ENCODE peak calls at places on chromosomes 3 and 15, in nine cellular contexts. Y, B, V, C, G, H, P, I and O are unnamed samples.

GRCh38 chr3:147216143-147216673 is 190.1 kb downstream of the ZIC4 start:
- DNase-seq in H (no peak), C (no peak), B (no peak), P (no peak), G (no peak), Y (no peak), I (no peak), V (no peak), O (no peak)

GRCh38 chr3:63324621-63325020 is 46.5 kb downstream of the SYNPR start:
- DNase-seq in G (no peak), V (no peak), C (no peak), B (no peak), P (no peak), I (no peak), Y (no peak), H (no peak), O (no peak)

GRCh38 chr15:63461230-63461629 is 43.2 kb upstream of the USP3 start:
- DNase-seq in I (peak; percentile 71), H (no peak), C (no peak), Y (peak; percentile 79), P (no peak), G (no peak), B (no peak), V (no peak), O (no peak)

GRCh38 chr3:118882353-118882947 is 152.2 kb downstream of the IGSF11 start:
- DNase-seq in Y (peak; percentile 78), P (peak; percentile 44), G (peak; percentile 58), C (peak; percentile 79), V (peak; percentile 75), I (no peak), H (peak; percentile 51), B (peak; percentile 59), O (peak; percentile 54)

GRCh38 chr15:87716422-87716821 is 540.1 kb downstream of the NTRK3 start:
- DNase-seq in I (no peak), B (no peak), P (no peak), C (no peak), Y (peak; percentile 43), G (no peak), H (no peak), V (no peak), O (no peak)

GRCh38 chr3:184894051-184894450 is 82.1 kb downstream of the VPS8 start:
- DNase-seq in V (no peak), B (no peak), Y (no peak), H (no peak), P (no peak), G (no peak), I (no peak), C (no peak), O (no peak)

GRCh38 chr3:182979103-182979697 is 1.1 kb downstream of the DCUN1D1 start:
- DNase-seq in Y (no peak), B (no peak), H (no peak), I (no peak), P (peak; percentile 21), G (no peak), V (no peak), C (no peak), O (no peak)

GRCh38 chr3:45499529-45499928 is 95.0 kb upstream of the LIMD1 start:
- DNase-seq in P (peak; percentile 30), G (peak; percentile 4), V (peak; percentile 34), Y (no peak), H (no peak), B (no peak), C (no peak), I (no peak), O (no peak)

GRCh38 chr3:86929046-86929445 is 61.9 kb downstream of the VGLL3 start:
- DNase-seq in H (no peak), B (no peak), C (no peak), G (no peak), V (peak; percentile 4), P (peak; percentile 47), Y (peak; percentile 18), I (no peak), O (no peak)

GRCh38 chr3:63746211-63746610 is 72.9 kb upstream of the C3orf49 start:
- DNase-seq in Y (no peak), G (no peak), P (no peak), V (no peak), B (no peak), I (no peak), H (no peak), C (no peak), O (no peak)

GRCh38 chr3:194686816-194687637 is 1.3 kb downstream of the FAM43A start:
- DNase-seq in C (peak; percentile 55), P (peak; percentile 40), G (no peak), Y (peak; percentile 84), B (peak; percentile 72), V (no peak), H (peak; percentile 41), I (peak; percentile 58), O (peak; percentile 74)

GRCh38 chr3:120780977-120781376 is 38.4 kb downstream of the GTF2E1 start:
- DNase-seq in V (peak; percentile 48), B (no peak), C (no peak), G (peak; percentile 7), H (no peak), P (no peak), I (no peak), Y (no peak), O (peak; percentile 53)

GRCh38 chr3:33575313-33575712 is 135.1 kb upstream of the UBP1 start:
- DNase-seq in Y (no peak), H (no peak), G (no peak), B (no peak), P (no peak), V (no peak), C (no peak), I (no peak), O (no peak)

GRCh38 chr15:87589134-87589533 is 667.4 kb downstream of the NTRK3 start:
- DNase-seq in C (no peak), Y (no peak), V (no peak), I (no peak), P (no peak), G (no peak), H (no peak), B (no peak), O (no peak)

GRCh38 chr3:58874248-58874741 is 175.5 kb downstream of the CFAP20DC start:
- DNase-seq in P (peak; percentile 95), V (no peak), C (no peak), B (no peak), H (no peak), I (no peak), Y (no peak), G (no peak), O (no peak)

GRCh38 chr15:82074610-82075009 is 28.8 kb upstream of the MEX3B start:
- DNase-seq in H (no peak), V (no peak), I (no peak), P (no peak), B (no peak), G (no peak), C (no peak), Y (no peak), O (no peak)

GRCh38 chr3:141430326-141430725 is 56.5 kb upstream of the RASA2 start:
- DNase-seq in B (no peak), I (no peak), H (no peak), V (no peak), C (no peak), Y (no peak), G (no peak), P (no peak), O (no peak)

GRCh38 chr3:141432904-141433303 is 53.9 kb upstream of the RASA2 start:
- DNase-seq in P (no peak), H (no peak), I (no peak), V (no peak), C (no peak), G (no peak), B (no peak), Y (no peak), O (no peak)

GRCh38 chr3:141429371-141430035 is 57.3 kb upstream of the RASA2 start:
- DNase-seq in I (no peak), P (no peak), Y (no peak), G (no peak), B (peak; percentile 77), V (no peak), C (no peak), H (peak; percentile 65), O (no peak)

GRCh38 chr3:141434255-141434654 is 52.6 kb upstream of the RASA2 start:
- DNase-seq in P (no peak), Y (no peak), I (no peak), V (no peak), B (no peak), H (no peak), G (no peak), C (no peak), O (no peak)

GRCh38 chr3:141431411-141432378 is 55.1 kb upstream of the RASA2 start:
- DNase-seq in H (no peak), I (no peak), V (no peak), B (no peak), Y (no peak), G (no peak), C (no peak), P (no peak), O (no peak)
- H3K4me1 ChIP-seq in H (peaks cover 79% of the 10 kb centered on the region), I (peaks cover 34% of the 10 kb centered on the region), V (peaks cover 70% of the 10 kb centered on the region), B (peaks cover 85% of the 10 kb centered on the region), Y (no peaks in the 10 kb centered on the region), G (no peaks in the 10 kb centered on the region), C (peaks cover 15% of the 10 kb centered on the region), P (peaks cover 3% of the 10 kb centered on the region), O (peaks cover 5% of the 10 kb centered on the region)

DNA sequence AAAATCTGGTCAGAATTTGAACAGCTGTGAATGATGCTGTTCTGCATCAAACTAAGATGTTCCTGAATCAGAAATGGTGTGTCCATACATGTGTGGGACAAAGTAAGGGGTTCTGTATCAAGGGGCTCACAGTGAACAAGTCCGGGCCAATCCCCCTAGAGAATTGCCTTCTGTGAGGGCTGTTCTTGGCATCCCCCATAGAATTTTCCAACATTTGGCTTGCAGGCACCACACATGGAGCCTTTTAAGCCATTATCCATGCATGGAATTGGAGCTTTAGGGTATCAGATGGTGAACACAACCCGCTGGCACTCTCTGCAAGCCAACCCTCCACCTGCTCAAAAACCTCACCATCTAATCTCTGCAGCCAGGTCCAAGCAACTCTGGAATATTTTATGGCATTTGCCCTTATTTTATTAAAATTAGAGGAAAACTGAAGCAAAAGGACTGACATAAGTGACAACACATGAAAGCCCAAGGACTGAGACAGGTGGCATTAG is 278.7 kb downstream of the ERC2 start:
- DNase-seq in I (no peak), H (no peak), V (no peak), C (no peak), P (no peak), B (no peak), Y (no peak), G (no peak), O (no peak)
- H3K27ac ChIP-seq in I (no peak overlapping the region), H (no peak overlapping the region), V (no peak overlapping the region), C (no peak overlapping the region), P (no peak overlapping the region), B (no peak overlapping the region), Y (no peak overlapping the region), G (no peak overlapping the region), O (no peak overlapping the region)

DNA sequence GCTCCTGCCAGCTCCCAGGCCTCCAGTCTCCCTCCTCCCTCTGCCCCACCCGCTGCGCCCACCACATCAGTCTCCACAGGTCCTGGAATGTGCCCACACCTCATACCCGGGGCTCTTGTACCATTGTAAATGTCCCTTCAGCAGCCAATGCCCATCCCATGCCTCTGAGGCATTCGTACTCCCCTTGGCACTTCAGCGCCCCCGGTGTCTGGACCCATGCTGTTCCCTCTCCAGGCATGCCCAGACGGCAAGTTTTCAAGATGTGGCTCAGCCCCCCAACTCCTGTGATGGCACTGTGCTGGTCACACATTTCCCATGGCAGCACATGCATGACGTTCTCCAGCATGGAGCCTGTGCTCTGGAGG is 13.3 kb downstream of the PLXND1 start:
- DNase-seq in H (no peak), V (no peak), P (no peak), I (no peak), Y (no peak), B (no peak), G (no peak), C (no peak), O (no peak)
- H3K4me1 ChIP-seq in H (peaks cover 85% of the 10 kb centered on the region), V (peaks cover 52% of the 10 kb centered on the region), P (no peaks in the 10 kb centered on the region), I (peaks cover 64% of the 10 kb centered on the region), Y (peaks cover 26% of the 10 kb centered on the region), B (peaks cover 95% of the 10 kb centered on the region), G (no peaks in the 10 kb centered on the region), C (peaks cover 51% of the 10 kb centered on the region), O (no peaks in the 10 kb centered on the region)

GRCh38 chr3:127699098-127699945 is 26.6 kb downstream of the ABTB1 start:
- DNase-seq in I (peak; percentile 14), V (no peak), C (peak; percentile 7), G (no peak), P (no peak), H (no peak), B (peak; percentile 8), Y (no peak), O (peak; percentile 25)
- H3K27ac ChIP-seq in I (peak overlapping the region; percentile 86), V (peak overlapping the region; percentile 32), C (peak overlapping the region; percentile 72), G (no peak overlapping the region), P (no peak overlapping the region), H (peak overlapping the region; percentile 95), B (peak overlapping the region; percentile 95), Y (no peak overlapping the region), O (peak overlapping the region; percentile 50)